ENCODE peak calls at places on chromosomes 7 and 10, in six cellular contexts. B is gastrocnemius medialis, W is right lobe of liver, A is breast epithelium, X is body of pancreas, C is stomach. L is an unnamed sample.
A peak's percentile ranks its signal among the peaks of the same experiment; 100 is the strongest.

GRCh38 chr10:33155720-33156638 is 178.5 kb downstream of the NRP1 start:
- DNase-seq in B (no peak), W (no peak), A (no peak), X (peak; percentile 27), C (no peak), L (no peak)

GRCh38 chr10:48416584-48417232 is 110.2 kb downstream of the MAPK8 start:
- DNase-seq in B (no peak), W (no peak), A (no peak), X (no peak), C (no peak), L (no peak)

GRCh38 chr7:12199363-12199762 is 11.7 kb upstream of the TMEM106B start:
- DNase-seq in B (no peak), W (no peak), A (no peak), X (no peak), C (no peak), L (no peak)

GRCh38 chr10:73865107-73865458 is 9.3 kb downstream of the CAMK2G start:
- DNase-seq in B (no peak), W (no peak), A (no peak), X (no peak), C (no peak), L (no peak)

GRCh38 chr10:130428936-130429335 is 292.7 kb downstream of the GLRX3 start:
- DNase-seq in B (no peak), W (no peak), A (no peak), X (no peak), C (no peak), L (no peak)

GRCh38 chr10:123548779-123549178 is 117.4 kb upstream of the GPR26 start:
- DNase-seq in B (no peak), W (no peak), A (no peak), X (no peak), C (no peak), L (no peak)

GRCh38 chr7:24323961-24324480 is 40.0 kb downstream of the NPY start:
- DNase-seq in B (no peak), W (no peak), A (no peak), X (no peak), C (no peak), L (no peak)

GRCh38 chr7:26658698-26659084 is 205.7 kb downstream of the SKAP2 start:
- DNase-seq in B (no peak), W (no peak), A (no peak), X (no peak), C (no peak), L (no peak)

GRCh38 chr10:69961168-69961863 is 91.3 kb upstream of the MACROH2A2 start:
- DNase-seq in B (no peak), W (no peak), A (no peak), X (no peak), C (peak; percentile 16), L (no peak)

GRCh38 chr7:146772581-146772980 is 656.0 kb downstream of the CNTNAP2 start:
- DNase-seq in B (no peak), W (no peak), A (no peak), X (no peak), C (no peak), L (no peak)

GRCh38 chr10:110725809-110726641 is 81.9 kb downstream of the RBM20 start:
- DNase-seq in B (peak; percentile 96), W (no peak), A (no peak), X (no peak), C (no peak), L (no peak)

GRCh38 chr7:147547252-147547897 is 1043.2 kb upstream of the C7orf33 start:
- DNase-seq in B (no peak), W (no peak), A (no peak), X (peak; percentile 40), C (peak; percentile 35), L (no peak)

GRCh38 chr7:149154021-149154420 is 6.8 kb downstream of the ZNF398 start:
- DNase-seq in B (no peak), W (no peak), A (no peak), X (no peak), C (no peak), L (no peak)

GRCh38 chr10:77643795-77644468 is 6.3 kb upstream of the KCNMA1 start:
- DNase-seq in B (no peak), W (no peak), A (no peak), X (peak; percentile 35), C (peak; percentile 40), L (no peak)

GRCh38 chr7:158682456-158682855 is 22.1 kb downstream of the NCAPG2 start:
- DNase-seq in B (no peak), W (no peak), A (no peak), X (no peak), C (no peak), L (no peak)

GRCh38 chr7:158687406-158687805 is 17.2 kb downstream of the NCAPG2 start:
- DNase-seq in B (no peak), W (no peak), A (no peak), X (no peak), C (no peak), L (no peak)

GRCh38 chr7:158683541-158683940 is 21.1 kb downstream of the NCAPG2 start:
- DNase-seq in B (no peak), W (no peak), A (no peak), X (no peak), C (no peak), L (no peak)

GRCh38 chr7:158685727-158686126 is 18.9 kb downstream of the NCAPG2 start:
- DNase-seq in B (no peak), W (no peak), A (no peak), X (no peak), C (no peak), L (no peak)

DNA sequence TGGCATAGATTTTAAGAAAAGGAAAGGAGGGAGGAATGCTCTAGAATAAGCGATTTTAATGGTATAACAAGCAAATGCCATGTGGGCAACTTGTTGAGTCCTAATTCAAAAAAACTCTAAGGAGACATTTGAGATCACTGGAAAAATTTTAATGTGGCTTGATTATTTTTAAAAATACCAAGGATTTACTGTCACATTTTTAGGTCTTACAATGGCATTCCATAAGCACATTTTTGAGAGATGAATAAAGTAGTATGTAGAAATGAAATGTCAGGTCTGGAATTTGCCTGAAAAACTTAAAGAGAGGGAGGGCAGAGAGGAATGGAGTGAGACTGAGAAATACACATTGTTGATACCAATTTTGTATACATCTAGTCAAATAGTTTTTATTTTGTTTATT is 20.3 kb downstream of the NCAPG2 start:
- DNase-seq in B (no peak), W (no peak), A (no peak), X (no peak), C (no peak), L (no peak)
- H3K36me3 ChIP-seq in B (no peaks in the 10 kb centered on the region), W (no peaks in the 10 kb centered on the region), A (no peaks in the 10 kb centered on the region), X (no peaks in the 10 kb centered on the region), C (peaks cover 61% of the 10 kb centered on the region), L (no peaks in the 10 kb centered on the region)

GRCh38 chr7:107803009-107803581 is at the start of gene SLC26A3:
- DNase-seq in B (no peak), W (no peak), A (no peak), X (no peak), C (no peak), L (no peak)
- TF ChIP-seq POLR2A in B (no peak), W (no peak), A (no peak), X (no peak), C (no peak), L (no peak)

DNA sequence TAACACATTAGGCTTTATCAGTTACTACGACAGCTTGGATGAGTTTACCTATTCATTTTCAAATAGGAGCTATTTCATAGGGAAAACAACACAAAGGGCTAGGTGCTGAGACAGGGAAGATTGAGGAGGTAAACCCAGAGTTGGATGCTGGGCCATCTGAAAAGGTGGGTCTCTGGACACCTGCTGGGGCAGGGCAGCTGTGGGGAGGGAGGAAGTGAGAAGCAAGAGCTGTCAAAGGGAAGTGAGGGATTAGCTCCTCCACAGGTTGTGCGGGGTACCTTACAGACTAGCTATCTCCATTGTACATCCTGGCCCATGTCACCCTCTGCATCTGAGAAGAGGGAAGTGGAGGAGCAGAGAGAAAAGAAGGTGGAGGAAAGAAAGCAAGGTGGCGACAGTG is 48.9 kb downstream of the BLNK start:
- DNase-seq in B (no peak), W (no peak), A (no peak), X (no peak), C (no peak), L (no peak)
- H3K36me3 ChIP-seq in B (no peaks in the 10 kb centered on the region), W (no peaks in the 10 kb centered on the region), A (no peaks in the 10 kb centered on the region), X (peaks cover 6% of the 10 kb centered on the region), C (peaks cover 79% of the 10 kb centered on the region), L (no peaks in the 10 kb centered on the region)

DNA sequence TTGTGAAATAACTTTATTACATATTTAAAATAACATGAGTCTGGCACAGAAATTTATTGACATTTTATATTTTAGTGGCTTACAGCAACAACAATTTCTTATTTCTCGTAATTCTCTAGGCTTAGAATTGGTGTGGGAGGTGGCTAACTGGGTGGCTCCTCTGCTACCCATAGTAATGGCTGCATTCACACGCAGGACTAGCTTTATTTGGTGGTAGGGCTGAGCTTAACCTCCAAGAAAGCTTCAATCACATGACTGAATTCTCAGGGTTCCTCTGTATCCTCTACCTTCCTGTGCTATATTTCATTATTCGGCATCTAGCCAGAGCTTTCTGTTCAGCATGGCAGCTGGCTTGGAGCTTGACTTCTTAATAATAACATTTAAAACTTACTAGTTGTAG is 138.8 kb downstream of the ZWINT start:
- DNase-seq in B (no peak), W (no peak), A (no peak), X (no peak), C (no peak), L (no peak)
- TF ChIP-seq POLR2A in B (no peak), W (no peak), A (no peak), X (no peak), C (no peak), L (no peak)

GRCh38 chr7:75881436-75882095 is 2.7 kb downstream of the RHBDD2 start:
- DNase-seq in B (no peak), W (no peak), A (no peak), X (no peak), C (no peak), L (no peak)

GRCh38 chr7:75880242-75880641 is 1.4 kb downstream of the RHBDD2 start:
- DNase-seq in B (no peak), W (no peak), A (no peak), X (no peak), C (no peak), L (no peak)

GRCh38 chr7:75885011-75885410 is 6.2 kb downstream of the RHBDD2 start:
- DNase-seq in B (no peak), W (no peak), A (no peak), X (no peak), C (no peak), L (no peak)

GRCh38 chr7:75887669-75888369 is 9.0 kb downstream of the RHBDD2 start:
- DNase-seq in B (no peak), W (no peak), A (no peak), X (no peak), C (no peak), L (no peak)

GRCh38 chr7:75884401-75884800 is 5.6 kb downstream of the RHBDD2 start:
- DNase-seq in B (no peak), W (no peak), A (no peak), X (no peak), C (no peak), L (no peak)
- H3K36me3 ChIP-seq in B (no peaks in the 10 kb centered on the region), W (no peaks in the 10 kb centered on the region), A (peaks cover 4% of the 10 kb centered on the region), X (peaks cover 11% of the 10 kb centered on the region), C (peaks cover 85% of the 10 kb centered on the region), L (peaks cover 13% of the 10 kb centered on the region)

GRCh38 chr7:129166745-129167144 is 21.7 kb upstream of the SMO start:
- DNase-seq in B (no peak), W (no peak), A (no peak), X (no peak), C (no peak), L (no peak)
- TF ChIP-seq POLR2A in B (no peak), W (no peak), A (no peak), X (no peak), C (no peak), L (no peak)

GRCh38 chr10:122532601-122533266 is 27.8 kb upstream of the DMBT1 start:
- DNase-seq in B (no peak), W (no peak), A (no peak), X (no peak), C (no peak), L (no peak)
- H3K36me3 ChIP-seq in B (no peaks in the 10 kb centered on the region), W (no peaks in the 10 kb centered on the region), A (no peaks in the 10 kb centered on the region), X (no peaks in the 10 kb centered on the region), C (no peaks in the 10 kb centered on the region), L (no peaks in the 10 kb centered on the region)